ENCODE peak calls at places on chromosomes 6 and 20, in four cellular contexts. F is mucosa of descending colon; A is stimulated activated CD8-positive, alpha-beta memory T cell treated with anti-CD3 and anti-CD28 coated beads, Interleukin-15, amount 100 ng/mL, for 1 hour; O is mucosa of gallbladder. C is an unnamed sample.
A peak's percentile ranks its signal among the peaks of the same experiment; 100 is the strongest.

GRCh38 chr20:46131396-46131795 is 13.3 kb downstream of the CD40 start:
- DNase-seq in F (no peak), O (no peak), A (no peak), C (no peak)

GRCh38 chr20:41734506-41734945 is 116.3 kb upstream of the CHD6 start:
- DNase-seq in O (peak; percentile 53), A (peak; percentile 4), F (peak; percentile 35), C (peak; percentile 52)

GRCh38 chr20:23049933-23050838 is 714 bp upstream of the THBD start:
- DNase-seq in A (no peak), F (peak; percentile 36), O (no peak), C (peak; percentile 8)

GRCh38 chr6:157751547-157752200 is 71.4 kb upstream of the SNX9 start:
- DNase-seq in A (no peak), F (no peak), O (no peak), C (no peak)

GRCh38 chr6:31805939-31806469 is 762 bp downstream of the LSM2 start:
- DNase-seq in A (no peak), F (peak; percentile 14), O (no peak), C (no peak)

GRCh38 chr6:149271348-149272340 is 45.9 kb upstream of the TAB2 start:
- DNase-seq in F (no peak), O (peak; percentile 30), A (peak; percentile 49), C (no peak)

GRCh38 chr6:165218816-165219215 is 90.6 kb downstream of the C6orf118 start:
- DNase-seq in O (no peak), F (no peak), A (no peak), C (no peak)

GRCh38 chr6:10391799-10392198 is 23.1 kb downstream of the TFAP2A start:
- DNase-seq in F (no peak), A (no peak), O (no peak), C (no peak)

GRCh38 chr20:44961024-44961866 is 1.0 kb upstream of the TOMM34 start:
- DNase-seq in O (no peak), A (no peak), F (no peak), C (no peak)

GRCh38 chr20:51412991-51413471 is 129.5 kb downstream of the NFATC2 start:
- DNase-seq in F (no peak), O (peak; percentile 53), A (no peak), C (no peak)

GRCh38 chr20:36579996-36580545 is 6.7 kb downstream of the TGIF2 start:
- DNase-seq in F (no peak), A (no peak), O (no peak), C (no peak)

GRCh38 chr6:70520575-70520974 is 46.2 kb upstream of the SDHAF4 start:
- DNase-seq in F (no peak), A (no peak), O (no peak), C (no peak)

GRCh38 chr6:156427345-156427744 is 349.8 kb upstream of the ARID1B start:
- DNase-seq in O (no peak), A (no peak), F (no peak), C (no peak)

GRCh38 chr6:125153541-125154183 is at the start of gene TPD52L1:
- DNase-seq in F (peak; percentile 86), O (peak; percentile 83), A (no peak), C (peak; percentile 47)

GRCh38 chr6:166565084-166565651 is 21.3 kb downstream of the RAMACL start:
- DNase-seq in A (no peak), O (no peak), F (no peak), C (no peak)

GRCh38 chr6:63440594-63440993 is 120.8 kb upstream of the LGSN start:
- DNase-seq in F (no peak), A (no peak), O (no peak), C (no peak)

GRCh38 chr20:53994088-53994487 is 76.3 kb downstream of the BCAS1 start:
- DNase-seq in A (no peak), O (no peak), F (no peak), C (no peak)

GRCh38 chr20:9068896-9069663 is at the start of gene PLCB4:
- DNase-seq in F (peak; percentile 83), A (no peak), O (peak; percentile 24), C (peak; percentile 45)

GRCh38 chr20:32210206-32210605 is 2.5 kb downstream of the POFUT1 start:
- DNase-seq in O (no peak), F (no peak), A (no peak), C (no peak)

GRCh38 chr6:35722121-35722761 is 14.6 kb upstream of the ARMC12 start:
- DNase-seq in F (peak; percentile 72), O (no peak), A (no peak), C (no peak)

GRCh38 chr20:20953738-20954657 is 152.2 kb downstream of the LINC00237 start:
- DNase-seq in O (no peak), F (no peak), A (no peak), C (no peak)

GRCh38 chr20:49052334-49052733 is 6.2 kb downstream of the CSE1L start:
- DNase-seq in A (no peak), O (no peak), F (no peak), C (no peak)

GRCh38 chr6:44006123-44006871 is 121.0 kb downstream of the MRPL14 start:
- DNase-seq in F (no peak), A (no peak), O (no peak), C (no peak)

GRCh38 chr6:134810402-134810801 is 139.5 kb downstream of the ALDH8A1 start:
- DNase-seq in F (no peak), O (no peak), A (no peak), C (no peak)

GRCh38 chr6:110233769-110234374 is 53.6 kb downstream of the CDC40 start:
- DNase-seq in A (no peak), F (no peak), O (no peak), C (no peak)